ENCODE peak calls at places on chromosomes 5 and 9, in nine cellular contexts. V is coronary artery; M is left ventricle myocardium inferior; O is SK-N-SH; L is cardiac muscle cell; N is uterus; A is endodermal cell; I is right lobe of liver; B is CD8-positive, alpha-beta memory T cell. G is an unnamed sample.

GRCh38 chr5:151581841-151582583 is 9.1 kb downstream of the FAT2 start:
- DNase-seq in V (no peak), M (no peak), O (no peak), L (no peak), N (no peak), A (no peak), I (no peak), B (no peak), G (no peak)

GRCh38 chr9:126056312-126057021 is 270.2 kb upstream of the MVB12B start:
- DNase-seq in V (no peak), M (no peak), O (no peak), L (no peak), N (no peak), A (no peak), I (no peak), B (no peak), G (no peak)

GRCh38 chr5:132834057-132834456 is 3.6 kb upstream of the SHROOM1 start:
- DNase-seq in V (no peak), M (no peak), O (no peak), L (no peak), N (no peak), A (peak), I (no peak), B (no peak), G (no peak)

GRCh38 chr9:108434502-108434901 is 421.3 kb downstream of the ACTL7B start:
- DNase-seq in V (no peak), M (no peak), O (no peak), L (peak), N (no peak), A (no peak), I (no peak), B (no peak), G (no peak)

GRCh38 chr5:132059696-132060500 is 557 bp upstream of the IL3 start:
- DNase-seq in V (peak), M (peak), O (peak), L (no peak), N (peak), A (peak), I (peak), B (no peak), G (peak)

GRCh38 chr5:94908889-94909480 is 290.5 kb downstream of the SLF1 start:
- DNase-seq in V (no peak), M (no peak), O (peak), L (peak), N (no peak), A (no peak), I (no peak), B (no peak), G (no peak)

GRCh38 chr9:32431940-32432555 is 47.6 kb downstream of the ACO1 start:
- DNase-seq in V (no peak), M (peak), O (peak), L (peak), N (peak), A (peak), I (no peak), B (peak), G (no peak)

GRCh38 chr5:124634228-124634819 is 112.1 kb downstream of the ZNF608 start:
- DNase-seq in V (no peak), M (no peak), O (no peak), L (no peak), N (no peak), A (no peak), I (no peak), B (no peak), G (no peak)

GRCh38 chr9:96022445-96023031 is 147.0 kb downstream of the ERCC6L2 start:
- DNase-seq in V (no peak), M (no peak), O (peak), L (no peak), N (no peak), A (peak), I (no peak), B (no peak), G (peak)

GRCh38 chr5:132054697-132055440 is 5.6 kb upstream of the IL3 start:
- DNase-seq in V (no peak), M (peak), O (no peak), L (no peak), N (no peak), A (peak), I (no peak), B (no peak), G (peak)

GRCh38 chr5:74934949-74935751 is 69.0 kb upstream of the FAM169A start:
- DNase-seq in V (no peak), M (no peak), O (no peak), L (peak), N (no peak), A (peak), I (no peak), B (no peak), G (no peak)

DNA sequence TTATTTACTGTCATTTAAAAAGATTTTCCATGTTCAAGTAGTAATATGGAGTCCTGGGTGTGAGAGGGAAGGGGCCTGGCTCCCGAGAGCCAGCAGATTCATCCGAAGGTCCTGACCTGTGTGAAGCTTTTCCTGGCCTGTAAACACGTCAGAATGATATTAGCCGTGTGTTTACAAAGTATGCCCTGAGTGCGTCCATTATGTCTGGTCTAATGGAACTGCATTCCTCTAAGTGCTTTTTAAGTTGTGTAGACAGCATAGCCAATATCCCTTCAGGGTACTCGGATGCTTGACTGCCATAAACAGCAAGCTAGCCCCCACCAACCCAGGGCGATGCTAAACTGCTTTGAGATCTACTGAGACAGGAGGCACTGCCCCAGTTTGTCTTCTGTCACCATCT is 495.2 kb downstream of the AGTPBP1 start:
- DNase-seq in V (no peak), M (no peak), O (peak), L (no peak), N (no peak), A (no peak), I (no peak), B (no peak), G (no peak)
- H3K4me3 ChIP-seq in V (no peak), M (no peak), O (no peak), L (no peak), N (no peak), A (no peak), I (no peak), B (no peak), G (no peak)

DNA sequence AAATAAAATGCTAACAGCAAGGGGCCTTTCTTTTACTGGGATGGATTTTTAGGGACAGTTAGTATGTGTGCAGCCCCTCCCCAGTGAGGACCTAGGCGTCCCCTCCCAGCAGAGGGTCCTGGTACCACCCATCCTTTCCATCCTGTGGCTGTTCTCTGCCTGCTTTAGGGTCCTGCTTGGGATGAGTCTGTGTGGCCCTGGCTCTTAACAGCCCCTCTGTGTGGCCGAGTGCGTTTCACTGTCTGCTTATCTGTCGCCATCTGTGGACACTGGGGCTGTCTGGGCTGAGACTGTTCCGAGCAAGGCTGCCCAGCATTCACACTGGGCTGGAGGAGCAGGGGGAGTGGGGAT is 17.0 kb downstream of the WNK2 start:
- DNase-seq in V (no peak), M (no peak), O (no peak), L (no peak), N (no peak), A (no peak), I (no peak), B (no peak), G (no peak)
- H3K27ac ChIP-seq in V (no peak), M (peak), O (peak), L (peak), N (no peak), A (peak), I (no peak), B (no peak), G (peak)

GRCh38 chr5:62714246-62714645 is 135.6 kb downstream of the LRRC70 start:
- DNase-seq in V (no peak), M (no peak), O (no peak), L (no peak), N (no peak), A (no peak), I (no peak), B (no peak), G (no peak)
- H3K4me3 ChIP-seq in V (no peak), M (no peak), O (no peak), L (no peak), N (no peak), A (no peak), I (no peak), B (no peak), G (no peak)

DNA sequence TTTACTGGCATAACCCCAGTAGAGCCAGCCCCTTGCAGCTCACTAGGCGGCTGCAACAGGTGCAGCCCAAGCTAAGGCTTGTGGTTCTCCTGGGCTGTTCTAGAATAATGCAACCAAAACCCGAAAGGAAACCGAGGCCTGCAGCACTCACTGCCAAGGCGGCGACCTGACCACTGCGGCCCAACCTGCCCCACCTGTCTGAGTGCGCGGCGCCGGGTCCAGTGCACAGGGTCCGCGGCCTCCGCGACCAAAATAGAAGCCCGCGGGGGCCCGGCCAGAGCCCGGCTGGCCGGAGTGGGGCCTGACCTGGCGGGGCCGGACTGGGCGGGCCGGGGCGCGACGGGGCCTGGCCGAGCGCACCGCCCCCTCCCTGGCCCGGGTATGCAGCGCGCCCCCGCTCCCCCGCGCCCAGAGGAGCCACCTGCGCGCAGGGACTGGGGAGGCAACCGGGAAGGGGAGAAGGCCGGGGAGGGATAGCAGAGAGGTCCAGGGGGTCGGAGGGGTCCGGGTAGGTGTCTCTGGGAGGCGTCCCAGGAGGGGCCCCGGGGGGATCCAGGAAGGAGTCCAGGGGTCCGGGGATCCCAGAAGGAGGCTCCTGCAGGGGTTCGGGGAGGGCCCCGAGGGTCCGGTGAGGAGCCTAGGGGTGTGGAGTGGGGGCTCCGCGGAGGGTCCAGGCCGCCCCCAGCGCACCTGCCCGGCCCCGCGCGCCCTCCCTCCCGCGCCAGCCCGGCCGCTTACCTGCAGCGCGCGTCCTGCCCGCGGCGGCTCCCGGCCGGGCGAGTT is 541 bp downstream of the SEMA4D start:
- DNase-seq in V (no peak), M (no peak), O (peak), L (no peak), N (no peak), A (peak), I (no peak), B (no peak), G (no peak)
- H3K27ac ChIP-seq in V (peak), M (no peak), O (peak), L (peak), N (peak), A (no peak), I (peak), B (peak), G (peak)

GRCh38 chr5:143364061-143364460 is 39.4 kb downstream of the NR3C1 start:
- DNase-seq in V (no peak), M (no peak), O (no peak), L (no peak), N (no peak), A (no peak), I (no peak), B (no peak), G (no peak)

GRCh38 chr5:143356855-143357254 is 46.6 kb downstream of the NR3C1 start:
- DNase-seq in V (no peak), M (no peak), O (no peak), L (no peak), N (no peak), A (no peak), I (no peak), B (no peak), G (no peak)

GRCh38 chr5:143359869-143360268 is 43.6 kb downstream of the NR3C1 start:
- DNase-seq in V (no peak), M (no peak), O (no peak), L (no peak), N (no peak), A (no peak), I (no peak), B (no peak), G (no peak)

GRCh38 chr5:143361438-143361837 is 42.0 kb downstream of the NR3C1 start:
- DNase-seq in V (no peak), M (no peak), O (no peak), L (no peak), N (no peak), A (no peak), I (no peak), B (no peak), G (no peak)

GRCh38 chr5:143362828-143363227 is 40.7 kb downstream of the NR3C1 start:
- DNase-seq in V (no peak), M (no peak), O (no peak), L (no peak), N (no peak), A (no peak), I (no peak), B (no peak), G (no peak)
- H3K4me3 ChIP-seq in V (no peak), M (no peak), O (no peak), L (no peak), N (no peak), A (no peak), I (no peak), B (no peak), G (no peak)

GRCh38 chr5:159058928-159059636 is 40.6 kb downstream of the EBF1 start:
- DNase-seq in V (no peak), M (no peak), O (no peak), L (no peak), N (no peak), A (no peak), I (no peak), B (no peak), G (no peak)
- H3K27ac ChIP-seq in V (peak), M (peak), O (peak), L (no peak), N (peak), A (peak), I (no peak), B (no peak), G (no peak)

G was measured in dorsolateral prefrontal cortex.